ENCODE peak calls at places on chromosomes 3 and 15, in nine cellular contexts. One of them, this sample, is unnamed. For H3K36me3 and H3K27me3, the result is how much of the 10 kb centered on the place peaks cover.

GRCh38 chr15:22890296-22890695 is 51.8 kb downstream of the NIPA2 start:
- DNase-seq in HCT116: no peak
- DNase-seq in gastrocnemius medialis: no peak
- DNase-seq in SK-N-SH: no peak
- DNase-seq in fibroblast of lung: no peak
- DNase-seq in heart left ventricle: no peak
- DNase-seq in CD8-positive, alpha-beta T cell: no peak
- DNase-seq in pancreas: no peak
- DNase-seq in H7: no peak
- DNase-seq in this sample: no peak

GRCh38 chr3:17039579-17039978 is 154.8 kb downstream of the PLCL2 start:
- DNase-seq in HCT116: peak
- DNase-seq in gastrocnemius medialis: no peak
- DNase-seq in SK-N-SH: no peak
- DNase-seq in fibroblast of lung: peak
- DNase-seq in heart left ventricle: no peak
- DNase-seq in CD8-positive, alpha-beta T cell: no peak
- DNase-seq in pancreas: no peak
- DNase-seq in H7: no peak
- DNase-seq in this sample: peak

GRCh38 chr3:187979543-187979942 is 174.4 kb upstream of the LPP start:
- DNase-seq in HCT116: no peak
- DNase-seq in gastrocnemius medialis: no peak
- DNase-seq in SK-N-SH: no peak
- DNase-seq in fibroblast of lung: no peak
- DNase-seq in heart left ventricle: no peak
- DNase-seq in CD8-positive, alpha-beta T cell: peak
- DNase-seq in pancreas: no peak
- DNase-seq in H7: no peak
- DNase-seq in this sample: no peak

GRCh38 chr3:129618901-129619671 is 12.6 kb upstream of the PLXND1 start:
- DNase-seq in HCT116: no peak
- DNase-seq in gastrocnemius medialis: no peak
- DNase-seq in SK-N-SH: no peak
- DNase-seq in fibroblast of lung: no peak
- DNase-seq in heart left ventricle: peak
- DNase-seq in CD8-positive, alpha-beta T cell: no peak
- DNase-seq in pancreas: no peak
- DNase-seq in H7: no peak
- DNase-seq in this sample: no peak

GRCh38 chr3:126956866-126957650 is 25.9 kb upstream of the PLXNA1 start:
- DNase-seq in HCT116: no peak
- DNase-seq in gastrocnemius medialis: no peak
- DNase-seq in SK-N-SH: no peak
- DNase-seq in fibroblast of lung: no peak
- DNase-seq in heart left ventricle: no peak
- DNase-seq in CD8-positive, alpha-beta T cell: no peak
- DNase-seq in pancreas: no peak
- DNase-seq in H7: peak
- DNase-seq in this sample: no peak

GRCh38 chr3:11556234-11556633 is 87.5 kb downstream of the VGLL4 start:
- DNase-seq in HCT116: no peak
- DNase-seq in gastrocnemius medialis: no peak
- DNase-seq in SK-N-SH: no peak
- DNase-seq in fibroblast of lung: no peak
- DNase-seq in heart left ventricle: peak
- DNase-seq in CD8-positive, alpha-beta T cell: no peak
- DNase-seq in pancreas: no peak
- DNase-seq in H7: peak
- DNase-seq in this sample: no peak

GRCh38 chr3:113695818-113696645 is at the start of gene USF3:
- DNase-seq in HCT116: peak
- DNase-seq in gastrocnemius medialis: peak
- DNase-seq in SK-N-SH: peak
- DNase-seq in fibroblast of lung: peak
- DNase-seq in heart left ventricle: peak
- DNase-seq in CD8-positive, alpha-beta T cell: peak
- DNase-seq in pancreas: peak
- DNase-seq in H7: peak
- DNase-seq in this sample: peak

GRCh38 chr15:41323611-41324010 is 8.8 kb downstream of the OIP5 start:
- DNase-seq in HCT116: no peak
- DNase-seq in gastrocnemius medialis: no peak
- DNase-seq in SK-N-SH: no peak
- DNase-seq in fibroblast of lung: no peak
- DNase-seq in heart left ventricle: no peak
- DNase-seq in CD8-positive, alpha-beta T cell: no peak
- DNase-seq in pancreas: no peak
- DNase-seq in H7: no peak
- DNase-seq in this sample: no peak

GRCh38 chr3:18423401-18424212 is 1.5 kb downstream of the SATB1 start:
- DNase-seq in HCT116: peak
- DNase-seq in gastrocnemius medialis: peak
- DNase-seq in SK-N-SH: peak
- DNase-seq in fibroblast of lung: peak
- DNase-seq in heart left ventricle: peak
- DNase-seq in CD8-positive, alpha-beta T cell: peak
- DNase-seq in pancreas: peak
- DNase-seq in H7: peak
- DNase-seq in this sample: no peak

GRCh38 chr3:192408007-192408655 is 319.2 kb downstream of the FGF12 start:
- DNase-seq in HCT116: no peak
- DNase-seq in gastrocnemius medialis: no peak
- DNase-seq in SK-N-SH: no peak
- DNase-seq in fibroblast of lung: peak
- DNase-seq in heart left ventricle: peak
- DNase-seq in CD8-positive, alpha-beta T cell: no peak
- DNase-seq in pancreas: no peak
- DNase-seq in H7: peak
- DNase-seq in this sample: no peak

GRCh38 chr3:113241292-113242033 is 30.1 kb downstream of the BOC start:
- DNase-seq in HCT116: no peak
- DNase-seq in gastrocnemius medialis: no peak
- DNase-seq in SK-N-SH: peak
- DNase-seq in fibroblast of lung: no peak
- DNase-seq in heart left ventricle: no peak
- DNase-seq in CD8-positive, alpha-beta T cell: no peak
- DNase-seq in pancreas: no peak
- DNase-seq in H7: peak
- DNase-seq in this sample: no peak

GRCh38 chr3:186880392-186880791 is 37.9 kb downstream of the ADIPOQ start:
- DNase-seq in HCT116: no peak
- DNase-seq in gastrocnemius medialis: no peak
- DNase-seq in SK-N-SH: no peak
- DNase-seq in fibroblast of lung: no peak
- DNase-seq in heart left ventricle: no peak
- DNase-seq in CD8-positive, alpha-beta T cell: no peak
- DNase-seq in pancreas: no peak
- DNase-seq in H7: no peak
- DNase-seq in this sample: no peak

GRCh38 chr15:75597667-75598341 is 18.7 kb upstream of the PTPN9 start:
- DNase-seq in HCT116: no peak
- DNase-seq in gastrocnemius medialis: no peak
- DNase-seq in SK-N-SH: no peak
- DNase-seq in fibroblast of lung: no peak
- DNase-seq in heart left ventricle: no peak
- DNase-seq in CD8-positive, alpha-beta T cell: no peak
- DNase-seq in pancreas: no peak
- DNase-seq in H7: peak
- DNase-seq in this sample: no peak

DNA sequence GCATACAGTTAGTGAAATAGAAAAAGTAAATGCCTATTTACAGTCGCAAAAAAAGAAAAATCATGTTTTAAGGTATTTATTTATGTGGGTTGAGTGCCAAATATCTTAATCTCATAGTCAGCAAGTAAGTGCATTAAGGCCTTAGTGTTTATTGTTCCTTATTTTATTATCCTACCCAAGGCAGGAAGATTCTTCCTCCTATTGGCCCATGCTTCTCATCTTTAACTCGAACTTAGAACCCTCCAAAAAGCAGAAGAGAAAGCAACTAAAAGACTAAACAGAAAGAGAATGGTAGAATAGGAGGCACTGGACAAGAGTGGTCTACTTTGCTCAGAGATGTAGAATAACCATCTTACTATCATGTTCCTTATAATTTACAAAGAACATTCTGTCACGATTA is 7.5 kb downstream of the RFX7 start:
- DNase-seq in HCT116: no peak
- DNase-seq in gastrocnemius medialis: no peak
- DNase-seq in SK-N-SH: no peak
- DNase-seq in fibroblast of lung: no peak
- DNase-seq in heart left ventricle: no peak
- DNase-seq in CD8-positive, alpha-beta T cell: no peak
- DNase-seq in pancreas: no peak
- DNase-seq in H7: no peak
- DNase-seq in this sample: no peak
- H3K36me3 ChIP-seq in HCT116: under half
- H3K36me3 ChIP-seq in gastrocnemius medialis: under half
- H3K36me3 ChIP-seq in SK-N-SH: under half
- H3K36me3 ChIP-seq in fibroblast of lung: under half
- H3K36me3 ChIP-seq in heart left ventricle: under half
- H3K36me3 ChIP-seq in CD8-positive, alpha-beta T cell: under half
- H3K36me3 ChIP-seq in pancreas: under half
- H3K36me3 ChIP-seq in H7: under half
- H3K36me3 ChIP-seq in this sample: half or more

GRCh38 chr15:82643992-82644391 is 3.2 kb downstream of the CPEB1 start:
- DNase-seq in HCT116: no peak
- DNase-seq in gastrocnemius medialis: no peak
- DNase-seq in SK-N-SH: no peak
- DNase-seq in fibroblast of lung: no peak
- DNase-seq in heart left ventricle: no peak
- DNase-seq in CD8-positive, alpha-beta T cell: no peak
- DNase-seq in pancreas: no peak
- DNase-seq in H7: peak
- DNase-seq in this sample: no peak

GRCh38 chr15:82641129-82641798 is 5.9 kb downstream of the CPEB1 start:
- DNase-seq in HCT116: no peak
- DNase-seq in gastrocnemius medialis: no peak
- DNase-seq in SK-N-SH: no peak
- DNase-seq in fibroblast of lung: no peak
- DNase-seq in heart left ventricle: no peak
- DNase-seq in CD8-positive, alpha-beta T cell: no peak
- DNase-seq in pancreas: peak
- DNase-seq in H7: no peak
- DNase-seq in this sample: no peak

GRCh38 chr15:82635798-82636197 is 11.4 kb downstream of the CPEB1 start:
- DNase-seq in HCT116: no peak
- DNase-seq in gastrocnemius medialis: no peak
- DNase-seq in SK-N-SH: no peak
- DNase-seq in fibroblast of lung: no peak
- DNase-seq in heart left ventricle: no peak
- DNase-seq in CD8-positive, alpha-beta T cell: no peak
- DNase-seq in pancreas: no peak
- DNase-seq in H7: no peak
- DNase-seq in this sample: no peak

GRCh38 chr15:82642656-82643055 is 4.5 kb downstream of the CPEB1 start:
- DNase-seq in HCT116: no peak
- DNase-seq in gastrocnemius medialis: no peak
- DNase-seq in SK-N-SH: no peak
- DNase-seq in fibroblast of lung: no peak
- DNase-seq in heart left ventricle: no peak
- DNase-seq in CD8-positive, alpha-beta T cell: no peak
- DNase-seq in pancreas: no peak
- DNase-seq in H7: no peak
- DNase-seq in this sample: no peak

DNA sequence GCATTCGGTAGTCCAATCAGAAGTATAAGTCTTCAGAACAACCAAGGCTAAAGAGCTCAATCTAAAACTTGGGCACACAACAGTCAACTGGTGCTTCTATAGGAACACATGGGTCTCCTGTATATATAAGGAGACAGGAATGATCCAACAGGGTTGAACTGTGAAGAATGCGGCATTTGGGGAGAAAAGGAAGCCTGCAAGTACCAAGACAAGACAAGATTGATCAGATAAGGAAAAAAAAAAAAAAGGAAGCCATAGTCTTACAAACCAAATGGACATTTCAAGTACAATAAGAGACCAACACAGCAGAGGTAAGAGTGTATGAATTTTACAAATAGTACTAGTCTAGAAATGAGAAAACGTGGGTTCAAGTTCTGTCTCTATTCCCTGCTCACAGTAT is 6.5 kb downstream of the CPEB1 start:
- DNase-seq in HCT116: no peak
- DNase-seq in gastrocnemius medialis: no peak
- DNase-seq in SK-N-SH: no peak
- DNase-seq in fibroblast of lung: no peak
- DNase-seq in heart left ventricle: no peak
- DNase-seq in CD8-positive, alpha-beta T cell: no peak
- DNase-seq in pancreas: no peak
- DNase-seq in H7: no peak
- DNase-seq in this sample: no peak
- H3K27me3 ChIP-seq in HCT116: half or more
- H3K27me3 ChIP-seq in gastrocnemius medialis: under half
- H3K27me3 ChIP-seq in SK-N-SH: under half
- H3K27me3 ChIP-seq in fibroblast of lung: under half
- H3K27me3 ChIP-seq in heart left ventricle: half or more
- H3K27me3 ChIP-seq in CD8-positive, alpha-beta T cell: under half
- H3K27me3 ChIP-seq in pancreas: under half
- H3K27me3 ChIP-seq in H7: under half
- H3K27me3 ChIP-seq in this sample: under half

GRCh38 chr3:35777563-35777962 is 138.2 kb downstream of the ARPP21 start:
- DNase-seq in HCT116: no peak
- DNase-seq in gastrocnemius medialis: no peak
- DNase-seq in SK-N-SH: no peak
- DNase-seq in fibroblast of lung: no peak
- DNase-seq in heart left ventricle: no peak
- DNase-seq in CD8-positive, alpha-beta T cell: no peak
- DNase-seq in pancreas: no peak
- DNase-seq in H7: no peak
- DNase-seq in this sample: no peak
- H3K36me3 ChIP-seq in HCT116: under half
- H3K36me3 ChIP-seq in gastrocnemius medialis: under half
- H3K36me3 ChIP-seq in SK-N-SH: under half
- H3K36me3 ChIP-seq in fibroblast of lung: under half
- H3K36me3 ChIP-seq in heart left ventricle: under half
- H3K36me3 ChIP-seq in CD8-positive, alpha-beta T cell: under half
- H3K36me3 ChIP-seq in pancreas: under half
- H3K36me3 ChIP-seq in H7: under half
- H3K36me3 ChIP-seq in this sample: under half

DNA sequence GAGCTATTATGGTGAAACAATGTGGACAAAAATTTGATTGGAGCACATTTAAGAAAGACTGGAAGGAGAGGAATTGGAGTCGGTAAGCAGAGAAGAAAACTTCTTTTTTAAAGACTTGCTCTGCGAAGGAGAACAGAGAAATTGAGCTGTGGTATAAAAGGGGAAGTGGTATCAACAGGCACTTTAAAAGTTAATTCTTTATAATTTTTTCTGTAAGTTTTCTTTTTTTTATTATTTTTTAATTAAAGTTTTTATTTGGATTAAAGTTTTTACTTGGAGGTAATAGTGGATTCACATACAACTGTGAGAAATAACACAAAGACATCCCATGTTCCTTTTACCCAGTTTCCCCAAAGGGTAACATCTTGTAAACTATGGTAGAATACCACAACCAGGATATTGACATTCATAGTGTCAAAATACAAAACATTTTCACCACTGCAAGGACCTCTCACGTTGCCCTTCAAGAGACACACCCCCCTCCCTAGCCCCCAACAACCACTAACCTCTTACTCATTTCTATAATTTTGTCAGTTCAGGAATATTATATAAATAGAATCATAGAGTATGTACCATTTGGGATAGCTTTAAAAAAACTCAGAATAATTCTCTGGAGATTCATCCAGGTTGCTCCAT is 33.8 kb upstream of the XIRP1 start:
- DNase-seq in HCT116: no peak
- DNase-seq in gastrocnemius medialis: no peak
- DNase-seq in SK-N-SH: no peak
- DNase-seq in fibroblast of lung: no peak
- DNase-seq in heart left ventricle: no peak
- DNase-seq in CD8-positive, alpha-beta T cell: no peak
- DNase-seq in pancreas: no peak
- DNase-seq in H7: no peak
- DNase-seq in this sample: no peak
- H3K27me3 ChIP-seq in HCT116: under half
- H3K27me3 ChIP-seq in gastrocnemius medialis: under half
- H3K27me3 ChIP-seq in SK-N-SH: under half
- H3K27me3 ChIP-seq in fibroblast of lung: under half
- H3K27me3 ChIP-seq in heart left ventricle: under half
- H3K27me3 ChIP-seq in CD8-positive, alpha-beta T cell: under half
- H3K27me3 ChIP-seq in pancreas: under half
- H3K27me3 ChIP-seq in H7: under half
- H3K27me3 ChIP-seq in this sample: under half